ENCODE peak calls at places on chromosomes 6 and 20, in seven cellular contexts. B is small intestine, H is GDM1, D is substantia nigra, T is NCI-H82, M is ACHN, O is A549. S is an unnamed sample.

GRCh38 chr6:154302111-154302752 is 54.4 kb downstream of the IPCEF1 start:
- DNase-seq in O (no peak), B (peak; percentile 26), M (peak; percentile 62), T (no peak), D (no peak), H (peak; percentile 86), S (no peak)

GRCh38 chr6:33259032-33259431 is 12.6 kb downstream of the VPS52 start:
- DNase-seq in D (no peak), M (no peak), B (no peak), T (no peak), H (no peak), O (no peak), S (no peak)

GRCh38 chr6:88561034-88561973 is 395.2 kb upstream of the CNR1 start:
- DNase-seq in O (no peak), D (no peak), T (peak; percentile 30), H (no peak), B (no peak), M (no peak), S (no peak)

GRCh38 chr6:124373386-124373785 is 569.7 kb downstream of the NKAIN2 start:
- DNase-seq in O (no peak), D (no peak), H (no peak), M (no peak), T (no peak), B (no peak), S (no peak)

GRCh38 chr20:47411161-47411560 is 54.7 kb upstream of the ZMYND8 start:
- DNase-seq in B (no peak), O (no peak), T (no peak), D (no peak), M (no peak), H (no peak), S (no peak)

GRCh38 chr20:53935353-53936084 is 134.9 kb downstream of the BCAS1 start:
- DNase-seq in D (no peak), M (no peak), H (no peak), O (no peak), T (no peak), B (no peak), S (no peak)

GRCh38 chr20:56922497-56922896 is 293.4 kb downstream of the TFAP2C start:
- DNase-seq in M (no peak), H (no peak), O (no peak), D (no peak), B (no peak), T (no peak), S (no peak)

GRCh38 chr20:37856932-37857660 is 45.8 kb upstream of the VSTM2L start:
- DNase-seq in M (no peak), B (no peak), O (no peak), T (peak; percentile 80), D (no peak), H (no peak), S (no peak)

GRCh38 chr6:118659513-118660217 is 8.3 kb upstream of the CEP85L start:
- DNase-seq in T (peak; percentile 74), D (no peak), H (no peak), B (no peak), M (no peak), O (no peak), S (no peak)

GRCh38 chr20:57451759-57452661 is 60.8 kb downstream of the RBM38 start:
- DNase-seq in O (no peak), D (no peak), M (no peak), H (peak; percentile 83), T (no peak), B (no peak), S (no peak)

GRCh38 chr6:81487489-81487888 is 265.0 kb downstream of the TENT5A start:
- DNase-seq in M (no peak), O (no peak), B (no peak), T (peak; percentile 2), H (no peak), D (no peak), S (no peak)

GRCh38 chr6:66851930-66852329 is 1144.9 kb upstream of the EYS start:
- DNase-seq in D (no peak), M (no peak), B (no peak), O (no peak), H (no peak), T (no peak), S (no peak)

GRCh38 chr6:41341580-41341979 is 6.2 kb downstream of the NCR2 start:
- DNase-seq in T (no peak), B (no peak), O (no peak), M (no peak), H (no peak), D (no peak), S (no peak)

GRCh38 chr20:57605045-57605444 is 15.2 kb downstream of the ZBP1 start:
- DNase-seq in D (no peak), T (no peak), H (no peak), O (no peak), M (no peak), B (peak; percentile 92), S (no peak)

S was measured in LoVo.